ENCODE peak calls at places on chromosomes 5 and 9, in five cellular contexts. One of them, this sample, is unnamed.

GRCh38 chr5:10645146-10645545 is 81.3 kb downstream of the ANKRD33B start:
- DNase-seq in SK-N-SH: no peak
- DNase-seq in GM12878: no peak
- DNase-seq in A549: no peak
- DNase-seq in K562: no peak
- DNase-seq in this sample: no peak

GRCh38 chr9:130444565-130445221 is at the start of gene ASS1:
- DNase-seq in K562: peak; percentile 85
- DNase-seq in SK-N-SH: no peak
- DNase-seq in A549: peak; percentile 68
- DNase-seq in GM12878: no peak
- DNase-seq in this sample: no peak

GRCh38 chr9:88991066-88992030 is at the start of gene S1PR3:
- DNase-seq in SK-N-SH: peak; percentile 94
- DNase-seq in A549: peak; percentile 68
- DNase-seq in K562: peak; percentile 37
- DNase-seq in GM12878: no peak
- DNase-seq in this sample: no peak

GRCh38 chr5:158933494-158934318 is 166.0 kb downstream of the EBF1 start:
- DNase-seq in A549: no peak
- DNase-seq in K562: no peak
- DNase-seq in SK-N-SH: no peak
- DNase-seq in GM12878: no peak
- DNase-seq in this sample: no peak

GRCh38 chr5:142644640-142645361 is 41.1 kb downstream of the FGF1 start:
- DNase-seq in SK-N-SH: no peak
- DNase-seq in K562: no peak
- DNase-seq in A549: peak; percentile 85
- DNase-seq in GM12878: no peak
- DNase-seq in this sample: peak; percentile 99

GRCh38 chr5:39505751-39506150 is 81.0 kb upstream of the DAB2 start:
- DNase-seq in GM12878: no peak
- DNase-seq in A549: no peak
- DNase-seq in SK-N-SH: no peak
- DNase-seq in K562: no peak
- DNase-seq in this sample: no peak

GRCh38 chr5:73764586-73764985 is 138.6 kb downstream of the ARHGEF28 start:
- DNase-seq in SK-N-SH: no peak
- DNase-seq in GM12878: no peak
- DNase-seq in K562: no peak
- DNase-seq in A549: peak; percentile 71
- DNase-seq in this sample: peak; percentile 82

GRCh38 chr9:130184983-130185382 is 12.8 kb downstream of the NCS1 start:
- DNase-seq in K562: no peak
- DNase-seq in SK-N-SH: no peak
- DNase-seq in A549: no peak
- DNase-seq in GM12878: no peak
- DNase-seq in this sample: no peak

GRCh38 chr5:68965926-68966325 is 127.9 kb upstream of the SLC30A5 start:
- DNase-seq in A549: no peak
- DNase-seq in SK-N-SH: no peak
- DNase-seq in GM12878: no peak
- DNase-seq in K562: no peak
- DNase-seq in this sample: no peak

GRCh38 chr9:133996531-133997520 is 4.7 kb upstream of the VAV2 start:
- DNase-seq in K562: no peak
- DNase-seq in SK-N-SH: no peak
- DNase-seq in GM12878: no peak
- DNase-seq in A549: no peak
- DNase-seq in this sample: no peak

GRCh38 chr9:89489548-89490527 is 8.1 kb downstream of the SEMA4D start:
- DNase-seq in GM12878: no peak
- DNase-seq in SK-N-SH: no peak
- DNase-seq in K562: no peak
- DNase-seq in A549: no peak
- DNase-seq in this sample: no peak

GRCh38 chr9:113361304-113362018 is 12.1 kb downstream of the BSPRY start:
- DNase-seq in SK-N-SH: no peak
- DNase-seq in GM12878: no peak
- DNase-seq in A549: no peak
- DNase-seq in K562: no peak
- DNase-seq in this sample: peak; percentile 52

GRCh38 chr9:99973455-99973854 is 67.0 kb downstream of the STX17 start:
- DNase-seq in GM12878: no peak
- DNase-seq in K562: no peak
- DNase-seq in A549: no peak
- DNase-seq in SK-N-SH: no peak
- DNase-seq in this sample: no peak

GRCh38 chr5:15034379-15034778 is 162.8 kb upstream of the ANKH start:
- DNase-seq in A549: no peak
- DNase-seq in K562: no peak
- DNase-seq in SK-N-SH: no peak
- DNase-seq in GM12878: no peak
- DNase-seq in this sample: no peak

GRCh38 chr9:130539473-130540223 is 39.7 kb upstream of the FUBP3 start:
- DNase-seq in SK-N-SH: no peak
- DNase-seq in GM12878: no peak
- DNase-seq in K562: no peak
- DNase-seq in A549: peak; percentile 42
- DNase-seq in this sample: peak; percentile 54

GRCh38 chr5:15103130-15103529 is 231.6 kb upstream of the ANKH start:
- DNase-seq in SK-N-SH: no peak
- DNase-seq in GM12878: no peak
- DNase-seq in A549: no peak
- DNase-seq in K562: no peak
- DNase-seq in this sample: no peak

GRCh38 chr5:130471-131175 is 38.7 kb downstream of the PLEKHG4B start:
- DNase-seq in K562: no peak
- DNase-seq in GM12878: no peak
- DNase-seq in SK-N-SH: no peak
- DNase-seq in A549: no peak
- DNase-seq in this sample: peak; percentile 72

GRCh38 chr5:111494350-111494999 is 17.9 kb downstream of the STARD4 start:
- DNase-seq in K562: no peak
- DNase-seq in GM12878: peak; percentile 35
- DNase-seq in A549: no peak
- DNase-seq in SK-N-SH: no peak
- DNase-seq in this sample: peak; percentile 23

GRCh38 chr9:19231126-19232035 is 888 bp downstream of the DENND4C start:
- DNase-seq in A549: peak; percentile 36
- DNase-seq in GM12878: no peak
- DNase-seq in SK-N-SH: peak; percentile 20
- DNase-seq in K562: peak; percentile 24
- DNase-seq in this sample: peak; percentile 17

DNA sequence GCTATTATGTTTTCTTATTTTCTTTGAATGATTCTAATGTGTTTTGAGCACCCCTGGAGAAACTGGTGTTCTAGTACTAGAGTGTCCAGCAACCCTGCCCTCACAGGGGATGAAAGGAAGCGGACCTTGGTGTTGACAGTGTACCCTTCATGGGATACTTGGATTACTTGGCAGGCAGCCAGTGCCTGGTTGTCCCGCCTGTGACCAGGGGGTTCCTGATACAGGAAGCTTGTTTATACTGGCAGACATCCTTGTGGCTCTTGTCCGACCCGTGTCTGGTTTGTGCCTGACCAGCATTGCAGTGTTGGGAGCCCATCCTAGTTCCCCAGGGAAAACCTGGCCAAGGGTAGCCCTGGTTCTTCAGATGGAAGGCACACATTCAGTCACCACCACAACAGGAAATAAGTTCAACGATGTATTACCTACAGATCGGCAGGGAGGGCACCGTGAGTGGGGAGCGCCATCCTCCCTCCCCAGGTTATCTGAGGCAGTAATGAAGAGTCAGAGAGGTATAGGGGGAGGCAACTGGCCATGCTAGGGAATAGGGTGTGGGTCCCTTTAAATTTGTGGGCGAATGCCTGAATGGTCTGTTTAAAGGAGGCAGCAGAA is 47.3 kb downstream of the CACNA1B start:
- DNase-seq in K562: no peak
- DNase-seq in GM12878: no peak
- DNase-seq in A549: no peak
- DNase-seq in SK-N-SH: peak; percentile 31
- DNase-seq in this sample: no peak
- TF ChIP-seq RCOR1 in K562: no peak
- TF ChIP-seq RCOR1 in GM12878: no peak
- TF ChIP-seq RCOR1 in A549: no peak
- TF ChIP-seq RCOR1 in SK-N-SH: no peak
- TF ChIP-seq RCOR1 in this sample: no peak

DNA sequence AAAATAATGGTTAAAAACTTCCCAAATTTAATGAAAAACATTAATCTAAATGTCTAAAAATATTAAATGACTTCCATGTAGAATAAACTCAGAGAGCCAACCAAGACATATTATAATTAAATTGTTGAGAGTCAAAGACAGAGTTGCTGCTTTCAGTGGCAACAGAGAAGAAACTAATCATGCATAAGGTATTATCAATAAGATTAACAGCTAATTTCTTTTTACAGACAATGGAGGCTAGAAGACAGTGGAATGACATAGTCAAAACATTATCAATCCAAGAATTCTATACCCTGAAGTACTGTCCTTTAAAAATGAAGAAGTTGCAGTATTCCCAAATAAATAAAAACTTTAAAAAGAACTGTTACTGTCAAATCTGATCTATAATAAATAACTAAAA is 268.7 kb downstream of the IRX2 start:
- DNase-seq in SK-N-SH: no peak
- DNase-seq in K562: no peak
- DNase-seq in A549: no peak
- DNase-seq in GM12878: no peak
- DNase-seq in this sample: no peak
- H3K27ac ChIP-seq in SK-N-SH: no peak overlapping the region
- H3K27ac ChIP-seq in K562: no peak overlapping the region
- H3K27ac ChIP-seq in A549: no peak overlapping the region
- H3K27ac ChIP-seq in GM12878: no peak overlapping the region
- H3K27ac ChIP-seq in this sample: no peak overlapping the region

GRCh38 chr9:137405677-137406081 is 17.3 kb downstream of the EXD3 start:
- DNase-seq in GM12878: no peak
- DNase-seq in SK-N-SH: no peak
- DNase-seq in A549: no peak
- DNase-seq in K562: no peak
- DNase-seq in this sample: peak; percentile 10
- TF ChIP-seq RCOR1 in GM12878: no peak
- TF ChIP-seq RCOR1 in SK-N-SH: no peak
- TF ChIP-seq RCOR1 in A549: no peak
- TF ChIP-seq RCOR1 in K562: no peak
- TF ChIP-seq RCOR1 in this sample: no peak

DNA sequence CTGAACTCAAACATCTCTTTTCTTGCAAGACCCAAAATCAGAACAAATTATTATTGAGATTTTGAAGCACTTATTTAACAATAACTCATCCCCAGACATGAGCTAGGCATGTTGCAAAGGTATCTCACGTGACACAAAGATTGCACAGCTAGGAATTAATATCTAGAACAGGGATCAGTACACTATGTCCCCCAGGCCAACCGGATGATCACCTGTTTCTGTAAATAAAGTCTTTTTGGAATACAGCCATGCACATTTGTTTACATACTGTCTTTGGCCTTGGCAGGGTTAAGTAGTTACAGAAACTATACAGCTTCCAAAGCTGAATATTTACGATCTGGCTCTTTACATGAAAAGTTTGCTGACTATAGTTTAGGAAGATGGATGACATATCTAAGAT is 287.7 kb downstream of the ACTL7B start:
- DNase-seq in K562: no peak
- DNase-seq in GM12878: no peak
- DNase-seq in A549: no peak
- DNase-seq in SK-N-SH: no peak
- DNase-seq in this sample: no peak
- H3K27ac ChIP-seq in K562: no peak overlapping the region
- H3K27ac ChIP-seq in GM12878: no peak overlapping the region
- H3K27ac ChIP-seq in A549: peak overlapping the region; percentile 20
- H3K27ac ChIP-seq in SK-N-SH: no peak overlapping the region
- H3K27ac ChIP-seq in this sample: no peak overlapping the region

GRCh38 chr5:7650755-7651154 is 200.2 kb downstream of the CFAP90 start:
- DNase-seq in K562: no peak
- DNase-seq in GM12878: no peak
- DNase-seq in SK-N-SH: no peak
- DNase-seq in A549: no peak
- DNase-seq in this sample: no peak
- TF ChIP-seq RCOR1 in K562: no peak
- TF ChIP-seq RCOR1 in GM12878: no peak
- TF ChIP-seq RCOR1 in SK-N-SH: no peak
- TF ChIP-seq RCOR1 in A549: no peak
- TF ChIP-seq RCOR1 in this sample: no peak

GRCh38 chr5:168893231-168893630 is 314.1 kb upstream of the PANK3 start:
- DNase-seq in SK-N-SH: no peak
- DNase-seq in K562: no peak
- DNase-seq in GM12878: no peak
- DNase-seq in A549: no peak
- DNase-seq in this sample: no peak

GRCh38 chr5:168889039-168889438 is 309.9 kb upstream of the PANK3 start:
- DNase-seq in SK-N-SH: no peak
- DNase-seq in A549: no peak
- DNase-seq in GM12878: no peak
- DNase-seq in K562: no peak
- DNase-seq in this sample: no peak

GRCh38 chr5:168891175-168891812 is 312.1 kb upstream of the PANK3 start:
- DNase-seq in SK-N-SH: no peak
- DNase-seq in GM12878: no peak
- DNase-seq in A549: no peak
- DNase-seq in K562: no peak
- DNase-seq in this sample: no peak

GRCh38 chr5:168895295-168896019 is 316.3 kb upstream of the PANK3 start:
- DNase-seq in GM12878: no peak
- DNase-seq in A549: no peak
- DNase-seq in SK-N-SH: peak; percentile 41
- DNase-seq in K562: no peak
- DNase-seq in this sample: no peak

GRCh38 chr5:168892618-168893017 is 313.4 kb upstream of the PANK3 start:
- DNase-seq in K562: no peak
- DNase-seq in A549: no peak
- DNase-seq in SK-N-SH: no peak
- DNase-seq in GM12878: no peak
- DNase-seq in this sample: no peak
- H3K27ac ChIP-seq in K562: no peak overlapping the region
- H3K27ac ChIP-seq in A549: no peak overlapping the region
- H3K27ac ChIP-seq in SK-N-SH: peak overlapping the region; percentile 93
- H3K27ac ChIP-seq in GM12878: no peak overlapping the region
- H3K27ac ChIP-seq in this sample: no peak overlapping the region

GRCh38 chr9:34252670-34253459 is 74.0 kb downstream of the UBAP1 start:
- DNase-seq in SK-N-SH: peak; percentile 72
- DNase-seq in A549: peak; percentile 71
- DNase-seq in K562: peak; percentile 70
- DNase-seq in GM12878: no peak
- DNase-seq in this sample: peak; percentile 54
- TF ChIP-seq RCOR1 in SK-N-SH: no peak
- TF ChIP-seq RCOR1 in A549: no peak
- TF ChIP-seq RCOR1 in K562: no peak
- TF ChIP-seq RCOR1 in GM12878: no peak
- TF ChIP-seq RCOR1 in this sample: no peak

This sample was measured in IMR-90.